ENCODE peak calls at places on chromosomes 5 and 9, in nine cellular contexts. C is hepatocyte; Z is progenitor cell of endocrine pancreas; S is body of pancreas; L is astrocyte of the spinal cord; X is NCI-H1092; U is left ventricle myocardium inferior; Q is HEK293T; E is stimulated activated CD4-positive, alpha-beta T cell treated with anti-CD3 and anti-CD28 coated beads, Interleukin-2, amount 100 ng/mL, for 24 hours. A is an unnamed sample.

GRCh38 chr5:161851691-161852299 is 3.9 kb downstream of the GABRA1 start:
- DNase-seq in C (peak; percentile 5), Z (no peak), S (no peak), L (peak; percentile 2), X (no peak), U (no peak), Q (no peak), E (no peak), A (no peak)

GRCh38 chr5:146872191-146872590 is 6.4 kb downstream of the PPP2R2B start:
- DNase-seq in C (no peak), Z (no peak), S (no peak), L (no peak), X (no peak), U (no peak), Q (no peak), E (no peak), A (no peak)

GRCh38 chr9:77707696-77708095 is 59.6 kb upstream of the GNA14 start:
- DNase-seq in C (peak; percentile 71), Z (no peak), S (peak; percentile 63), L (peak; percentile 97), X (no peak), U (peak; percentile 51), Q (no peak), E (no peak), A (no peak)

GRCh38 chr9:98232926-98233325 is 22.5 kb downstream of the TBC1D2 start:
- DNase-seq in C (no peak), Z (no peak), S (no peak), L (no peak), X (no peak), U (no peak), Q (no peak), E (no peak), A (no peak)

GRCh38 chr5:139482050-139482889 is at the start of gene STING1:
- DNase-seq in C (peak; percentile 86), Z (no peak), S (peak; percentile 77), L (peak; percentile 96), X (peak; percentile 72), U (peak; percentile 80), Q (no peak), E (peak; percentile 74), A (no peak)

GRCh38 chr5:160395111-160395510 is 4.7 kb downstream of the FAM200C start:
- DNase-seq in C (no peak), Z (no peak), S (no peak), L (no peak), X (no peak), U (no peak), Q (no peak), E (no peak), A (no peak)

GRCh38 chr5:109452661-109453060 is 42.9 kb upstream of the PJA2 start:
- DNase-seq in C (no peak), Z (no peak), S (no peak), L (no peak), X (no peak), U (no peak), Q (no peak), E (no peak), A (no peak)

GRCh38 chr5:3778000-3778570 is 182.5 kb downstream of the IRX1 start:
- DNase-seq in C (no peak), Z (no peak), S (no peak), L (no peak), X (no peak), U (no peak), Q (no peak), E (no peak), A (no peak)

GRCh38 chr5:122704247-122705036 is 70.4 kb upstream of the SNX2 start:
- DNase-seq in C (peak; percentile 67), Z (no peak), S (no peak), L (peak; percentile 56), X (no peak), U (no peak), Q (peak; percentile 28), E (no peak), A (peak; percentile 25)

GRCh38 chr9:127347831-127348699 is 48.9 kb upstream of the SLC2A8 start:
- DNase-seq in C (peak; percentile 39), Z (no peak), S (peak; percentile 30), L (peak; percentile 73), X (no peak), U (no peak), Q (no peak), E (no peak), A (no peak)

GRCh38 chr5:127275641-127276193 is 14.9 kb upstream of the MEGF10 start:
- DNase-seq in C (no peak), Z (no peak), S (no peak), L (no peak), X (no peak), U (no peak), Q (no peak), E (no peak), A (no peak)

GRCh38 chr9:135877776-135878527 is 29.4 kb downstream of the CAMSAP1 start:
- DNase-seq in C (no peak), Z (no peak), S (no peak), L (no peak), X (no peak), U (no peak), Q (no peak), E (no peak), A (no peak)

GRCh38 chr5:3957658-3958057 is 362.0 kb downstream of the IRX1 start:
- DNase-seq in C (no peak), Z (no peak), S (no peak), L (no peak), X (no peak), U (no peak), Q (no peak), E (no peak), A (no peak)

GRCh38 chr9:109016132-109016531 is 2.8 kb upstream of the CTNNAL1 start:
- DNase-seq in C (no peak), Z (no peak), S (no peak), L (no peak), X (no peak), U (no peak), Q (no peak), E (no peak), A (no peak)

GRCh38 chr9:99400184-99400731 is 178.2 kb downstream of the SEC61B start:
- DNase-seq in C (peak; percentile 16), Z (no peak), S (peak; percentile 30), L (no peak), X (no peak), U (peak; percentile 30), Q (no peak), E (no peak), A (no peak)

GRCh38 chr9:136756836-136757235 is 1.2 kb downstream of the LCN8 start:
- DNase-seq in C (no peak), Z (no peak), S (no peak), L (no peak), X (no peak), U (no peak), Q (no peak), E (no peak), A (no peak)

GRCh38 chr5:116576043-116576713 is 1.6 kb upstream of the SEMA6A start:
- DNase-seq in C (peak; percentile 93), Z (peak; percentile 84), S (peak; percentile 77), L (peak; percentile 67), X (peak; percentile 47), U (peak; percentile 49), Q (peak; percentile 87), E (peak; percentile 64), A (peak; percentile 86)

GRCh38 chr9:117555964-117556629 is 141.2 kb upstream of the ASTN2 start:
- DNase-seq in C (peak; percentile 79), Z (peak; percentile 31), S (peak; percentile 74), L (peak; percentile 1), X (no peak), U (peak; percentile 22), Q (peak; percentile 49), E (peak; percentile 53), A (peak; percentile 35)

GRCh38 chr5:151094054-151094858 is 13.4 kb upstream of the TNIP1 start:
- DNase-seq in C (peak; percentile 50), Z (no peak), S (no peak), L (no peak), X (no peak), U (no peak), Q (no peak), E (peak; percentile 72), A (peak; percentile 28)

GRCh38 chr5:80054682-80055081 is 19.5 kb downstream of the THBS4 start:
- DNase-seq in C (no peak), Z (no peak), S (no peak), L (no peak), X (no peak), U (no peak), Q (no peak), E (no peak), A (no peak)

GRCh38 chr5:5327126-5327525 is 95.4 kb upstream of the ICE1 start:
- DNase-seq in C (no peak), Z (no peak), S (no peak), L (no peak), X (no peak), U (no peak), Q (no peak), E (no peak), A (no peak)

GRCh38 chr9:10855847-10856246 is 243.0 kb upstream of the PTPRD start:
- DNase-seq in C (peak; percentile 44), Z (no peak), S (no peak), L (peak; percentile 10), X (peak; percentile 50), U (no peak), Q (peak; percentile 5), E (no peak), A (no peak)

GRCh38 chr9:131333771-131334567 is 44.4 kb downstream of the PLPP7 start:
- DNase-seq in C (no peak), Z (no peak), S (no peak), L (no peak), X (no peak), U (peak; percentile 12), Q (no peak), E (no peak), A (no peak)

GRCh38 chr5:131242728-131243255 is 21.1 kb upstream of the CDC42SE2 start:
- DNase-seq in C (no peak), Z (no peak), S (no peak), L (peak; percentile 91), X (no peak), U (no peak), Q (no peak), E (no peak), A (no peak)

GRCh38 chr5:96823900-96824351 is 16.2 kb upstream of the ERAP1 start:
- DNase-seq in C (peak; percentile 55), Z (no peak), S (no peak), L (peak; percentile 71), X (no peak), U (no peak), Q (no peak), E (no peak), A (no peak)

GRCh38 chr9:25481377-25481776 is 196.9 kb downstream of the TUSC1 start:
- DNase-seq in C (no peak), Z (no peak), S (no peak), L (no peak), X (no peak), U (no peak), Q (no peak), E (no peak), A (no peak)